ENCODE peak calls at places on chromosomes 16 and 17, in eight cellular contexts. R is T follicular helper cell; Z is amniotic stem cell; W is RCC 7860; O is heart left ventricle; J is NCI-H2081; U is stimulated activated CD4-positive, alpha-beta T cell treated with anti-CD3 and anti-CD28 coated beads, Interleukin-15, amount 100 ng/mL, for 1 hour; D is hippocampal formation. M is an unnamed sample.
A peak's percentile ranks its signal among the peaks of the same experiment; 100 is the strongest.

GRCh38 chr17:55433629-55434422 is 12.2 kb upstream of the MMD start:
- DNase-seq in R (no peak), Z (peak; percentile 37), W (peak; percentile 93), O (no peak), J (no peak), U (no peak), D (no peak), M (peak; percentile 78)

GRCh38 chr16:68000024-68000423 is 740 bp upstream of the DPEP2 start:
- DNase-seq in R (no peak), Z (no peak), W (no peak), O (no peak), J (no peak), U (no peak), D (no peak), M (no peak)

GRCh38 chr16:64841071-64841470 is 280.8 kb downstream of the CDH11 start:
- DNase-seq in R (no peak), Z (no peak), W (no peak), O (no peak), J (no peak), U (no peak), D (no peak), M (no peak)

GRCh38 chr17:79779088-79779529 is 1.2 kb downstream of the CBX2 start:
- DNase-seq in R (no peak), Z (no peak), W (no peak), O (no peak), J (no peak), U (no peak), D (no peak), M (no peak)

GRCh38 chr16:508884-509736 is 18.4 kb upstream of the CAPN15 start:
- DNase-seq in R (no peak), Z (no peak), W (no peak), O (no peak), J (no peak), U (no peak), D (no peak), M (no peak)

GRCh38 chr17:8163978-8164814 is 1.4 kb upstream of the VAMP2 start:
- DNase-seq in R (no peak), Z (no peak), W (peak; percentile 75), O (peak; percentile 89), J (no peak), U (no peak), D (no peak), M (peak; percentile 59)

GRCh38 chr17:81541123-81541522 is 11.0 kb downstream of the FAAP100 start:
- DNase-seq in R (no peak), Z (no peak), W (no peak), O (no peak), J (no peak), U (no peak), D (no peak), M (no peak)

GRCh38 chr16:86827521-86827920 is 249.2 kb downstream of the FOXL1 start:
- DNase-seq in R (no peak), Z (no peak), W (no peak), O (no peak), J (no peak), U (no peak), D (no peak), M (no peak)

GRCh38 chr17:11980813-11981212 is 16.5 kb downstream of the ZNF18 start:
- DNase-seq in R (no peak), Z (no peak), W (no peak), O (no peak), J (no peak), U (no peak), D (no peak), M (no peak)

GRCh38 chr16:80197790-80198201 is 343.0 kb upstream of the DYNLRB2 start:
- DNase-seq in R (no peak), Z (peak; percentile 58), W (peak; percentile 97), O (no peak), J (no peak), U (no peak), D (no peak), M (peak; percentile 71)

GRCh38 chr17:75908201-75908600 is 3.5 kb upstream of the MRPL38 start:
- DNase-seq in R (no peak), Z (no peak), W (no peak), O (peak; percentile 52), J (no peak), U (no peak), D (no peak), M (no peak)

M was measured in HTR-8/SVneo.